ENCODE peak calls at places on chromosomes 1 and 21, in four cellular contexts. One of them, this sample, is unnamed.

GRCh38 chr1:111202707-111203623 is 2.5 kb upstream of the DENND2D start:
- DNase-seq in endothelial cell of umbilical vein: no peak
- DNase-seq in adrenal gland: no peak
- DNase-seq in CD8-positive, alpha-beta memory T cell: no peak
- DNase-seq in this sample: no peak

GRCh38 chr1:45246760-45247159 is 40.4 kb upstream of the ZSWIM5 start:
- DNase-seq in CD8-positive, alpha-beta memory T cell: no peak
- DNase-seq in endothelial cell of umbilical vein: peak; percentile 97
- DNase-seq in adrenal gland: peak; percentile 28
- DNase-seq in this sample: peak; percentile 78

GRCh38 chr1:171397851-171398469 is 84.0 kb downstream of the FMO4 start:
- DNase-seq in endothelial cell of umbilical vein: no peak
- DNase-seq in CD8-positive, alpha-beta memory T cell: no peak
- DNase-seq in adrenal gland: no peak
- DNase-seq in this sample: no peak

GRCh38 chr1:26785611-26786436 is 1.9 kb upstream of the PIGV start:
- DNase-seq in CD8-positive, alpha-beta memory T cell: no peak
- DNase-seq in adrenal gland: no peak
- DNase-seq in endothelial cell of umbilical vein: peak; percentile 76
- DNase-seq in this sample: no peak

GRCh38 chr1:41238311-41239094 is 3.6 kb downstream of the SCMH1 start:
- DNase-seq in CD8-positive, alpha-beta memory T cell: no peak
- DNase-seq in endothelial cell of umbilical vein: peak; percentile 21
- DNase-seq in adrenal gland: no peak
- DNase-seq in this sample: no peak

GRCh38 chr1:4700801-4701200 is 46.4 kb downstream of the AJAP1 start:
- DNase-seq in endothelial cell of umbilical vein: no peak
- DNase-seq in CD8-positive, alpha-beta memory T cell: no peak
- DNase-seq in adrenal gland: no peak
- DNase-seq in this sample: no peak

GRCh38 chr21:36887983-36888382 is 78.5 kb downstream of the HLCS start:
- DNase-seq in adrenal gland: no peak
- DNase-seq in endothelial cell of umbilical vein: no peak
- DNase-seq in CD8-positive, alpha-beta memory T cell: no peak
- DNase-seq in this sample: no peak

GRCh38 chr1:210292276-210292851 is 36.3 kb upstream of the HHAT start:
- DNase-seq in CD8-positive, alpha-beta memory T cell: no peak
- DNase-seq in adrenal gland: peak; percentile 29
- DNase-seq in endothelial cell of umbilical vein: peak; percentile 16
- DNase-seq in this sample: no peak

GRCh38 chr1:201505505-201505893 is 1.4 kb downstream of the CSRP1 start:
- DNase-seq in adrenal gland: peak; percentile 44
- DNase-seq in endothelial cell of umbilical vein: peak; percentile 75
- DNase-seq in CD8-positive, alpha-beta memory T cell: no peak
- DNase-seq in this sample: peak; percentile 66

GRCh38 chr1:110152133-110152785 is 2.0 kb downstream of the SLC6A17 start:
- DNase-seq in CD8-positive, alpha-beta memory T cell: no peak
- DNase-seq in endothelial cell of umbilical vein: no peak
- DNase-seq in adrenal gland: no peak
- DNase-seq in this sample: peak; percentile 20

GRCh38 chr1:1573843-1574720 is 581 bp downstream of the SSU72 start:
- DNase-seq in CD8-positive, alpha-beta memory T cell: peak; percentile 85
- DNase-seq in adrenal gland: peak; percentile 46
- DNase-seq in endothelial cell of umbilical vein: peak; percentile 68
- DNase-seq in this sample: peak; percentile 51

GRCh38 chr1:34645109-34645688 is 109.6 kb upstream of the GJB5 start:
- DNase-seq in endothelial cell of umbilical vein: no peak
- DNase-seq in adrenal gland: no peak
- DNase-seq in CD8-positive, alpha-beta memory T cell: no peak
- DNase-seq in this sample: no peak

GRCh38 chr1:51963592-51964308 is 26.8 kb downstream of the RAB3B start:
- DNase-seq in endothelial cell of umbilical vein: peak; percentile 61
- DNase-seq in CD8-positive, alpha-beta memory T cell: no peak
- DNase-seq in adrenal gland: no peak
- DNase-seq in this sample: no peak

GRCh38 chr1:73886721-73887120 is 311.3 kb downstream of the LRRIQ3 start:
- DNase-seq in CD8-positive, alpha-beta memory T cell: no peak
- DNase-seq in adrenal gland: no peak
- DNase-seq in endothelial cell of umbilical vein: no peak
- DNase-seq in this sample: no peak

GRCh38 chr21:34596561-34597271 is 18.2 kb downstream of the RCAN1 start:
- DNase-seq in endothelial cell of umbilical vein: no peak
- DNase-seq in CD8-positive, alpha-beta memory T cell: no peak
- DNase-seq in adrenal gland: no peak
- DNase-seq in this sample: no peak

GRCh38 chr1:33349081-33349759 is 28.3 kb upstream of the A3GALT2 start:
- DNase-seq in CD8-positive, alpha-beta memory T cell: peak; percentile 47
- DNase-seq in endothelial cell of umbilical vein: peak; percentile 40
- DNase-seq in adrenal gland: peak; percentile 65
- DNase-seq in this sample: no peak

GRCh38 chr1:66160719-66161118 is 368.0 kb downstream of the PDE4B start:
- DNase-seq in endothelial cell of umbilical vein: no peak
- DNase-seq in CD8-positive, alpha-beta memory T cell: no peak
- DNase-seq in adrenal gland: no peak
- DNase-seq in this sample: no peak

GRCh38 chr21:36549470-36549869 is 69.5 kb upstream of the CLDN14 start:
- DNase-seq in endothelial cell of umbilical vein: no peak
- DNase-seq in CD8-positive, alpha-beta memory T cell: no peak
- DNase-seq in adrenal gland: no peak
- DNase-seq in this sample: no peak

GRCh38 chr1:223708001-223708359 is 4.4 kb upstream of the CAPN2 start:
- DNase-seq in CD8-positive, alpha-beta memory T cell: no peak
- DNase-seq in endothelial cell of umbilical vein: no peak
- DNase-seq in adrenal gland: peak; percentile 45
- DNase-seq in this sample: no peak

GRCh38 chr1:64934115-64934880 is 32.1 kb downstream of the JAK1 start:
- DNase-seq in adrenal gland: peak; percentile 35
- DNase-seq in endothelial cell of umbilical vein: peak; percentile 36
- DNase-seq in CD8-positive, alpha-beta memory T cell: no peak
- DNase-seq in this sample: peak; percentile 83

GRCh38 chr1:240337795-240338194 is 246.1 kb downstream of the FMN2 start:
- DNase-seq in adrenal gland: no peak
- DNase-seq in CD8-positive, alpha-beta memory T cell: no peak
- DNase-seq in endothelial cell of umbilical vein: no peak
- DNase-seq in this sample: peak; percentile 84

GRCh38 chr1:112849425-112849966 is 106.5 kb downstream of the SLC16A1 start:
- DNase-seq in CD8-positive, alpha-beta memory T cell: no peak
- DNase-seq in adrenal gland: no peak
- DNase-seq in endothelial cell of umbilical vein: peak; percentile 90
- DNase-seq in this sample: peak; percentile 42

GRCh38 chr1:3545363-3546047 is 65.8 kb downstream of the MEGF6 start:
- DNase-seq in CD8-positive, alpha-beta memory T cell: no peak
- DNase-seq in adrenal gland: peak; percentile 42
- DNase-seq in endothelial cell of umbilical vein: no peak
- DNase-seq in this sample: no peak

GRCh38 chr1:3543076-3544049 is 67.9 kb downstream of the MEGF6 start:
- DNase-seq in CD8-positive, alpha-beta memory T cell: no peak
- DNase-seq in endothelial cell of umbilical vein: peak; percentile 29
- DNase-seq in adrenal gland: peak; percentile 46
- DNase-seq in this sample: peak; percentile 82

GRCh38 chr1:3542635-3543034 is 68.7 kb downstream of the MEGF6 start:
- DNase-seq in CD8-positive, alpha-beta memory T cell: no peak
- DNase-seq in endothelial cell of umbilical vein: no peak
- DNase-seq in adrenal gland: no peak
- DNase-seq in this sample: no peak

GRCh38 chr1:3546048-3546384 is 65.3 kb downstream of the MEGF6 start:
- DNase-seq in endothelial cell of umbilical vein: no peak
- DNase-seq in adrenal gland: no peak
- DNase-seq in CD8-positive, alpha-beta memory T cell: no peak
- DNase-seq in this sample: no peak

DNA sequence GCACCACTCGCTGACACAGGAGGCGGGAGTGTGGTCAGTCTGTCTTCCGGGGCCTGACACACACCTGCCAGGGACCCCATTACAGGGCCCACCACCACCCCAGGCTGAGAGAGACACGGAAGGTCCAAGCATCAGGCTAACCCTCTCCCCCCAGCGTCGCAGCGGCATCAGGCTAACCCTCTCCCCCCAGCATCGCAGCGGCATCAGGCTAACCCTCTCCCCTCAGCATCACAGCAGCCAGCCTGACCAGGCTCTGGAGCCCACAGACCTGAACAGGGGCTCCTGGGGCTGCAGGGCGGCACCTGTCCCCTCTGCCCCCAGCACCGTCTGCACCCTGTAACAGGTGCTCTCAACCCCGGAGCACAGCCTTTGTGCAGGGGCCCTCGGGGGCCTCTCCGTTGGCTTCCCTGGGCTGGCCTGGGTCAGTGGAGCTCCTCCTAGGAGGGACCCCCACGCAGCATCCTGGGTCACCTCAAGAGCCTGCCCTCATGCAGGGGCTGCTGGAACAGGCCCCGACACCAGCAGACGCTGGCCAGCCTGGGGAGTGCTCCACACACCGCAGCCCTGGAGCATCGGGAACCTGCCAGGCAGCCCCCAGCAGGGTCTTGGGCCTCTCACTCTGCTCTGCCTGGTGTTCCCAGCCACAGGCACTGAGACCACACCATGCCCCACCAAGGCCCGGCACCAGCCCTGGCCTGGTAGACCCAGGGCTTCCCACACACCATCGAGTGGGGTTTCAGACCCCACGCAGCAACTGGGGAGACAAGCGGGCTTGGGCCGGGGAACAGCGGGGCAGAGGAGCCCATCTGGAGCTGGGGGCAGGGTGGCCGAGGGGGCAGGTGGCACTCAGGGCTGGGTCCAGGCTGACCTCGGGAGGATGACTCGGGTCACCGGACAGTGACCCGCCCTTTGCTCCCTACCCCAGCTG is 67.0 kb downstream of the MEGF6 start:
- DNase-seq in endothelial cell of umbilical vein: no peak
- DNase-seq in adrenal gland: no peak
- DNase-seq in CD8-positive, alpha-beta memory T cell: no peak
- DNase-seq in this sample: no peak
- H3K4me3 ChIP-seq in endothelial cell of umbilical vein: no peak overlapping the region
- H3K4me3 ChIP-seq in adrenal gland: no peak overlapping the region
- H3K4me3 ChIP-seq in CD8-positive, alpha-beta memory T cell: no peak overlapping the region
- H3K4me3 ChIP-seq in this sample: no peak overlapping the region

DNA sequence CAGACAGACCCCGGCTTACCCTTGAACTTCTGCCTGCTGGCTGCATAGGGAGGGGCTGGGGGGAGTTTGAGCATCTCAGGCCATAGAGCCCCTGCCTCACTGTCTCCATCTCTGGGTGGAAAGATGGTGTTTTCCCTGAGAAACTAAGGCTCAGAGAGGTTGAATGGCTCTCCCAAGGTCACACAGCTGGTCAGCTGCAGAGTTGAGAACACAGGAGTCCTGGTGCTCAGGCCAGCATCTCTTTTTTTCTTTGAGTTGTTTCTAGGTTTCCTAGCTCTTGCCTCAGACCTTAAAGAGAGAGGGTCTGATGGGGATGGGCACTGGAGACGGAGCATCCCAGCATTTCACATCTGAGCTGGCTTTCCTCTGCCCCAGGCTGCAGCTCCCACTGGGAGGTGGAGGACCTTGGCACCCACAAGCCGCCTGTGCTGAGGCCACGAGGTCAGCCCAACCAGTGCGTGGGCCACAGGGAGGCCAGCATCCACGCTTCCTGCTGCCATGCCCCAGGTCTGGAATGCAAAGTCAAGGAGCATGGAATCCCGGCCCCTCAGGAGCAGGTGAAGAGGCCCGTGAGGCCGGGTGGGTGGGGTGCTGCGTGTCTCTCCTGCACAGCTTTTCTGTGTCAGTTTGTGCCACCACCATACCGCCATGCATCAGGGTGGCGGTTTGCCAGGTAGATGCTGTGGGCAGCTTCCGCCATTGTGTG is 21.8 kb downstream of the PCSK9 start:
- DNase-seq in adrenal gland: no peak
- DNase-seq in CD8-positive, alpha-beta memory T cell: no peak
- DNase-seq in endothelial cell of umbilical vein: no peak
- DNase-seq in this sample: no peak
- H3K27ac ChIP-seq in adrenal gland: no peak overlapping the region
- H3K27ac ChIP-seq in CD8-positive, alpha-beta memory T cell: no peak overlapping the region
- H3K27ac ChIP-seq in endothelial cell of umbilical vein: no peak overlapping the region
- H3K27ac ChIP-seq in this sample: no peak overlapping the region

DNA sequence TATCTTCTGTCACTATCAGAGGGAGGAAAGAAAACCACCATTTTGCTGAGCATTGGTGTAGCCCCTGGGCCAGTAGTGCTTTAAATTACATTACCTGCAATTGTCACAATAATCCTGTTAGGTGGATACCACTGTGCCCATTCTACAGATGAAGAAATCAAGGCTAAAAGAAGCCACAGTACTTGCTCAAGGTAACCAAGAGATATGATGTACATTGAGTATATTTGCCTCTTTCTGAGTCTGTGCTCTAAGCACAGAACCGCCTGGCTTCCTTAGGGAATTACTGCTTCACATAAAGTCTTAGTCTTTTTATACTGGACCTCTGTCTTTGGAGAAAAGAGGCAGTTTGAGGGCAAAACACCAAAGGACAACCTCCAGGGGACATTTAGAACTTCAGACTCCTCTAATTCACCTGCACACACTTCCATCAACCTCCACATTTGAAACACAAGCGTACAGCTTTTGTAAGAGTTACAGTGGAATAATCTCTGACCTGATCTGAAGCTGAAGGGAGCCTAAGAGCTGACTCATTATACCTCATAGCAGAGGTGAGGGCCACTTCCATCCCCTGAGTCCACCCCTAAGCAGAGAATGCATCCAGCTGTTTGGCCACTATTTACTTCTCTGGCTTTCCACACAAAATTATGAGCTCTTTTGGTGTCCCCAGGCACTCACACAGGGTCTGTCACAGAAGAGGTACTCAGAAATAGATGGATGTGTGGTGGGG is 61.8 kb downstream of the PLPP3 start:
- DNase-seq in CD8-positive, alpha-beta memory T cell: no peak
- DNase-seq in adrenal gland: no peak
- DNase-seq in endothelial cell of umbilical vein: no peak
- DNase-seq in this sample: no peak
- H3K4me3 ChIP-seq in CD8-positive, alpha-beta memory T cell: no peak overlapping the region
- H3K4me3 ChIP-seq in adrenal gland: no peak overlapping the region
- H3K4me3 ChIP-seq in endothelial cell of umbilical vein: no peak overlapping the region
- H3K4me3 ChIP-seq in this sample: no peak overlapping the region

GRCh38 chr1:170063109-170063826 is 11.2 kb downstream of the KIFAP3 start:
- DNase-seq in adrenal gland: no peak
- DNase-seq in CD8-positive, alpha-beta memory T cell: no peak
- DNase-seq in endothelial cell of umbilical vein: no peak
- DNase-seq in this sample: peak; percentile 29

GRCh38 chr1:170068923-170069322 is 5.6 kb downstream of the KIFAP3 start:
- DNase-seq in CD8-positive, alpha-beta memory T cell: no peak
- DNase-seq in adrenal gland: no peak
- DNase-seq in endothelial cell of umbilical vein: no peak
- DNase-seq in this sample: no peak

GRCh38 chr1:170071378-170071777 is 3.1 kb downstream of the KIFAP3 start:
- DNase-seq in CD8-positive, alpha-beta memory T cell: no peak
- DNase-seq in endothelial cell of umbilical vein: no peak
- DNase-seq in adrenal gland: no peak
- DNase-seq in this sample: no peak

GRCh38 chr1:170067253-170067819 is 7.2 kb downstream of the KIFAP3 start:
- DNase-seq in CD8-positive, alpha-beta memory T cell: no peak
- DNase-seq in adrenal gland: no peak
- DNase-seq in endothelial cell of umbilical vein: peak; percentile 62
- DNase-seq in this sample: peak; percentile 7
- H3K27ac ChIP-seq in CD8-positive, alpha-beta memory T cell: no peak overlapping the region
- H3K27ac ChIP-seq in adrenal gland: no peak overlapping the region
- H3K27ac ChIP-seq in endothelial cell of umbilical vein: no peak overlapping the region
- H3K27ac ChIP-seq in this sample: no peak overlapping the region